ENCODE peak calls at places on chromosome 1, in ten cellular contexts. One of them, this sample, is unnamed.

GRCh38 chr1:17957588-17958267 is 149.9 kb upstream of the IGSF21 start:
- DNase-seq in cardiac muscle cell: no peak
- DNase-seq in tibial artery: peak; percentile 22
- DNase-seq in lower lobe of right lung: no peak
- DNase-seq in CD8-positive, alpha-beta T cell: no peak
- DNase-seq in right lobe of liver: no peak
- DNase-seq in right cardiac atrium: no peak
- DNase-seq in OCI-LY7: no peak
- DNase-seq in neural progenitor cell: no peak
- DNase-seq in mammary epithelial cell: peak; percentile 23
- DNase-seq in this sample: no peak

GRCh38 chr1:79323240-79324025 is 316.9 kb upstream of the ADGRL4 start:
- DNase-seq in CD8-positive, alpha-beta T cell: no peak
- DNase-seq in right lobe of liver: no peak
- DNase-seq in cardiac muscle cell: no peak
- DNase-seq in neural progenitor cell: no peak
- DNase-seq in OCI-LY7: no peak
- DNase-seq in right cardiac atrium: no peak
- DNase-seq in lower lobe of right lung: no peak
- DNase-seq in mammary epithelial cell: peak; percentile 97
- DNase-seq in tibial artery: no peak
- DNase-seq in this sample: no peak

GRCh38 chr1:85450832-85451231 is 14.1 kb downstream of the DDAH1 start:
- DNase-seq in cardiac muscle cell: no peak
- DNase-seq in neural progenitor cell: no peak
- DNase-seq in OCI-LY7: no peak
- DNase-seq in tibial artery: no peak
- DNase-seq in mammary epithelial cell: no peak
- DNase-seq in right lobe of liver: no peak
- DNase-seq in lower lobe of right lung: peak; percentile 55
- DNase-seq in CD8-positive, alpha-beta T cell: no peak
- DNase-seq in right cardiac atrium: no peak
- DNase-seq in this sample: no peak

GRCh38 chr1:168057921-168058320 is 78.8 kb downstream of the GPR161 start:
- DNase-seq in neural progenitor cell: no peak
- DNase-seq in cardiac muscle cell: no peak
- DNase-seq in OCI-LY7: no peak
- DNase-seq in right cardiac atrium: no peak
- DNase-seq in right lobe of liver: no peak
- DNase-seq in lower lobe of right lung: no peak
- DNase-seq in mammary epithelial cell: peak; percentile 7
- DNase-seq in CD8-positive, alpha-beta T cell: no peak
- DNase-seq in tibial artery: no peak
- DNase-seq in this sample: no peak

GRCh38 chr1:118151312-118151937 is 33.6 kb downstream of the SPAG17 start:
- DNase-seq in right cardiac atrium: peak; percentile 42
- DNase-seq in OCI-LY7: peak; percentile 48
- DNase-seq in lower lobe of right lung: peak; percentile 51
- DNase-seq in mammary epithelial cell: peak; percentile 29
- DNase-seq in CD8-positive, alpha-beta T cell: no peak
- DNase-seq in right lobe of liver: no peak
- DNase-seq in tibial artery: peak; percentile 64
- DNase-seq in neural progenitor cell: peak; percentile 68
- DNase-seq in cardiac muscle cell: peak; percentile 63
- DNase-seq in this sample: peak; percentile 44

GRCh38 chr1:184191181-184191601 is 139.7 kb downstream of the TSEN15 start:
- DNase-seq in mammary epithelial cell: no peak
- DNase-seq in lower lobe of right lung: no peak
- DNase-seq in tibial artery: peak; percentile 63
- DNase-seq in right cardiac atrium: peak; percentile 77
- DNase-seq in cardiac muscle cell: no peak
- DNase-seq in neural progenitor cell: peak; percentile 10
- DNase-seq in OCI-LY7: no peak
- DNase-seq in CD8-positive, alpha-beta T cell: no peak
- DNase-seq in right lobe of liver: no peak
- DNase-seq in this sample: peak; percentile 77

GRCh38 chr1:169941982-169942830 is 48.5 kb upstream of the SCYL3 start:
- DNase-seq in OCI-LY7: no peak
- DNase-seq in right cardiac atrium: no peak
- DNase-seq in cardiac muscle cell: no peak
- DNase-seq in lower lobe of right lung: no peak
- DNase-seq in neural progenitor cell: no peak
- DNase-seq in CD8-positive, alpha-beta T cell: no peak
- DNase-seq in tibial artery: no peak
- DNase-seq in mammary epithelial cell: no peak
- DNase-seq in right lobe of liver: no peak
- DNase-seq in this sample: no peak

GRCh38 chr1:161943713-161944112 is 80.0 kb downstream of the OLFML2B start:
- DNase-seq in OCI-LY7: no peak
- DNase-seq in cardiac muscle cell: no peak
- DNase-seq in CD8-positive, alpha-beta T cell: no peak
- DNase-seq in lower lobe of right lung: no peak
- DNase-seq in neural progenitor cell: no peak
- DNase-seq in right cardiac atrium: no peak
- DNase-seq in tibial artery: no peak
- DNase-seq in mammary epithelial cell: no peak
- DNase-seq in right lobe of liver: no peak
- DNase-seq in this sample: no peak

GRCh38 chr1:162908780-162909179 is 47.8 kb upstream of the CCDC190 start:
- DNase-seq in mammary epithelial cell: peak; percentile 88
- DNase-seq in right lobe of liver: no peak
- DNase-seq in lower lobe of right lung: no peak
- DNase-seq in tibial artery: no peak
- DNase-seq in neural progenitor cell: no peak
- DNase-seq in OCI-LY7: no peak
- DNase-seq in right cardiac atrium: no peak
- DNase-seq in CD8-positive, alpha-beta T cell: no peak
- DNase-seq in cardiac muscle cell: no peak
- DNase-seq in this sample: no peak

GRCh38 chr1:77175230-77175844 is 43.9 kb downstream of the PIGK start:
- DNase-seq in OCI-LY7: peak; percentile 53
- DNase-seq in lower lobe of right lung: no peak
- DNase-seq in right lobe of liver: no peak
- DNase-seq in right cardiac atrium: no peak
- DNase-seq in mammary epithelial cell: peak; percentile 19
- DNase-seq in neural progenitor cell: peak; percentile 53
- DNase-seq in tibial artery: no peak
- DNase-seq in CD8-positive, alpha-beta T cell: no peak
- DNase-seq in cardiac muscle cell: peak; percentile 1
- DNase-seq in this sample: no peak

GRCh38 chr1:19483261-19483660 is 2.1 kb downstream of the CAPZB start:
- DNase-seq in lower lobe of right lung: no peak
- DNase-seq in right cardiac atrium: no peak
- DNase-seq in right lobe of liver: no peak
- DNase-seq in CD8-positive, alpha-beta T cell: no peak
- DNase-seq in cardiac muscle cell: no peak
- DNase-seq in OCI-LY7: no peak
- DNase-seq in neural progenitor cell: no peak
- DNase-seq in tibial artery: no peak
- DNase-seq in mammary epithelial cell: no peak
- DNase-seq in this sample: no peak

GRCh38 chr1:111977378-111977777 is 12.1 kb downstream of the KCND3 start:
- DNase-seq in right cardiac atrium: no peak
- DNase-seq in right lobe of liver: no peak
- DNase-seq in cardiac muscle cell: no peak
- DNase-seq in lower lobe of right lung: no peak
- DNase-seq in mammary epithelial cell: no peak
- DNase-seq in CD8-positive, alpha-beta T cell: no peak
- DNase-seq in neural progenitor cell: no peak
- DNase-seq in tibial artery: no peak
- DNase-seq in OCI-LY7: no peak
- DNase-seq in this sample: no peak

GRCh38 chr1:61230523-61230922 is 148.2 kb downstream of the NFIA start:
- DNase-seq in neural progenitor cell: no peak
- DNase-seq in cardiac muscle cell: no peak
- DNase-seq in tibial artery: no peak
- DNase-seq in OCI-LY7: no peak
- DNase-seq in right lobe of liver: no peak
- DNase-seq in right cardiac atrium: no peak
- DNase-seq in mammary epithelial cell: no peak
- DNase-seq in lower lobe of right lung: no peak
- DNase-seq in CD8-positive, alpha-beta T cell: no peak
- DNase-seq in this sample: no peak

GRCh38 chr1:200922406-200922805 is 27.7 kb downstream of the INAVA start:
- DNase-seq in mammary epithelial cell: no peak
- DNase-seq in right lobe of liver: no peak
- DNase-seq in cardiac muscle cell: no peak
- DNase-seq in tibial artery: no peak
- DNase-seq in neural progenitor cell: no peak
- DNase-seq in lower lobe of right lung: no peak
- DNase-seq in right cardiac atrium: no peak
- DNase-seq in CD8-positive, alpha-beta T cell: no peak
- DNase-seq in OCI-LY7: no peak
- DNase-seq in this sample: no peak

GRCh38 chr1:47742890-47743760 is 254.1 kb downstream of the TRABD2B start:
- DNase-seq in OCI-LY7: no peak
- DNase-seq in CD8-positive, alpha-beta T cell: no peak
- DNase-seq in cardiac muscle cell: no peak
- DNase-seq in right lobe of liver: no peak
- DNase-seq in neural progenitor cell: no peak
- DNase-seq in lower lobe of right lung: no peak
- DNase-seq in mammary epithelial cell: no peak
- DNase-seq in tibial artery: no peak
- DNase-seq in right cardiac atrium: no peak
- DNase-seq in this sample: no peak

GRCh38 chr1:12204754-12205658 is 24.8 kb upstream of the VPS13D start:
- DNase-seq in CD8-positive, alpha-beta T cell: no peak
- DNase-seq in tibial artery: no peak
- DNase-seq in lower lobe of right lung: no peak
- DNase-seq in OCI-LY7: no peak
- DNase-seq in cardiac muscle cell: no peak
- DNase-seq in right cardiac atrium: no peak
- DNase-seq in neural progenitor cell: no peak
- DNase-seq in right lobe of liver: no peak
- DNase-seq in mammary epithelial cell: no peak
- DNase-seq in this sample: no peak

GRCh38 chr1:25854554-25854953 is 4.7 kb downstream of the AUNIP start:
- DNase-seq in right cardiac atrium: no peak
- DNase-seq in right lobe of liver: no peak
- DNase-seq in CD8-positive, alpha-beta T cell: no peak
- DNase-seq in OCI-LY7: no peak
- DNase-seq in lower lobe of right lung: no peak
- DNase-seq in tibial artery: no peak
- DNase-seq in neural progenitor cell: no peak
- DNase-seq in cardiac muscle cell: no peak
- DNase-seq in mammary epithelial cell: no peak
- DNase-seq in this sample: no peak

DNA sequence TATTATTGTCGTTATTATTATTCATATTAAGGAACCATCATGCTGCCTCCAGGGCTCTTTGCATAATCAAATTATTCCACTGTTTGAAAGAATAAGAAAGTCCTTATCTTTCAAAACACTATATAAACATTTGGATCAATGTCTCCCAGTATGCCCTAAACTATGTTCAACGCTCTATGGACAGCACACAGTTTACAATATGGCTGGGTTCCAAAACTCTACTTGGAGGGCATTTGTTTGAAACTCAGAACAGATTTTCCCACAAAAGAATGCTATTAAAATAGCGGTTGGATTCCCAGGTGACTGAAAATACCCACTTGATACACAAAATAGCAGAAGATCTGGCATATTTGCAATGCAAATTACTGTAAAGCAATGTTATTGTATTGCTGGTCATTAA is 3.2 kb downstream of the HAO2 start:
- DNase-seq in tibial artery: no peak
- DNase-seq in cardiac muscle cell: no peak
- DNase-seq in lower lobe of right lung: no peak
- DNase-seq in CD8-positive, alpha-beta T cell: no peak
- DNase-seq in neural progenitor cell: no peak
- DNase-seq in mammary epithelial cell: no peak
- DNase-seq in right cardiac atrium: no peak
- DNase-seq in OCI-LY7: no peak
- DNase-seq in right lobe of liver: no peak
- DNase-seq in this sample: no peak
- H3K4me1 ChIP-seq in tibial artery: no peaks in the 10 kb centered on the region
- H3K4me1 ChIP-seq in cardiac muscle cell: no peaks in the 10 kb centered on the region
- H3K4me1 ChIP-seq in lower lobe of right lung: no peaks in the 10 kb centered on the region
- H3K4me1 ChIP-seq in CD8-positive, alpha-beta T cell: no peaks in the 10 kb centered on the region
- H3K4me1 ChIP-seq in neural progenitor cell: no peaks in the 10 kb centered on the region
- H3K4me1 ChIP-seq in mammary epithelial cell: peaks cover 16% of the 10 kb centered on the region
- H3K4me1 ChIP-seq in right cardiac atrium: no peaks in the 10 kb centered on the region
- H3K4me1 ChIP-seq in OCI-LY7: no peaks in the 10 kb centered on the region
- H3K4me1 ChIP-seq in right lobe of liver: no peaks in the 10 kb centered on the region
- H3K4me1 ChIP-seq in this sample: no peaks in the 10 kb centered on the region

GRCh38 chr1:109392037-109392787 is 5.5 kb downstream of the SORT1 start:
- DNase-seq in mammary epithelial cell: no peak
- DNase-seq in cardiac muscle cell: no peak
- DNase-seq in right lobe of liver: no peak
- DNase-seq in tibial artery: peak; percentile 55
- DNase-seq in OCI-LY7: no peak
- DNase-seq in right cardiac atrium: peak; percentile 28
- DNase-seq in lower lobe of right lung: peak; percentile 49
- DNase-seq in CD8-positive, alpha-beta T cell: no peak
- DNase-seq in neural progenitor cell: no peak
- DNase-seq in this sample: peak; percentile 53
- H3K4me3 ChIP-seq in mammary epithelial cell: no peak overlapping the region
- H3K4me3 ChIP-seq in cardiac muscle cell: no peak overlapping the region
- H3K4me3 ChIP-seq in right lobe of liver: no peak overlapping the region
- H3K4me3 ChIP-seq in tibial artery: peak overlapping the region; percentile 69
- H3K4me3 ChIP-seq in OCI-LY7: peak overlapping the region; percentile 62
- H3K4me3 ChIP-seq in right cardiac atrium: peak overlapping the region; percentile 47
- H3K4me3 ChIP-seq in lower lobe of right lung: peak overlapping the region; percentile 27
- H3K4me3 ChIP-seq in CD8-positive, alpha-beta T cell: no peak overlapping the region
- H3K4me3 ChIP-seq in neural progenitor cell: no peak overlapping the region
- H3K4me3 ChIP-seq in this sample: peak overlapping the region; percentile 76

GRCh38 chr1:56795864-56796263 is 23.3 kb downstream of the FYB2 start:
- DNase-seq in mammary epithelial cell: no peak
- DNase-seq in lower lobe of right lung: no peak
- DNase-seq in cardiac muscle cell: no peak
- DNase-seq in neural progenitor cell: no peak
- DNase-seq in right cardiac atrium: no peak
- DNase-seq in OCI-LY7: no peak
- DNase-seq in CD8-positive, alpha-beta T cell: no peak
- DNase-seq in right lobe of liver: no peak
- DNase-seq in tibial artery: no peak
- DNase-seq in this sample: no peak
- H3K27ac ChIP-seq in mammary epithelial cell: no peak overlapping the region
- H3K27ac ChIP-seq in lower lobe of right lung: no peak overlapping the region
- H3K27ac ChIP-seq in cardiac muscle cell: no peak overlapping the region
- H3K27ac ChIP-seq in neural progenitor cell: no peak overlapping the region
- H3K27ac ChIP-seq in right cardiac atrium: no peak overlapping the region
- H3K27ac ChIP-seq in OCI-LY7: no peak overlapping the region
- H3K27ac ChIP-seq in CD8-positive, alpha-beta T cell: no peak overlapping the region
- H3K27ac ChIP-seq in right lobe of liver: no peak overlapping the region
- H3K27ac ChIP-seq in tibial artery: no peak overlapping the region
- H3K27ac ChIP-seq in this sample: no peak overlapping the region

GRCh38 chr1:223838125-223838854 is 7.5 kb downstream of the TP53BP2 start:
- DNase-seq in CD8-positive, alpha-beta T cell: no peak
- DNase-seq in right lobe of liver: no peak
- DNase-seq in cardiac muscle cell: peak; percentile 26
- DNase-seq in mammary epithelial cell: no peak
- DNase-seq in lower lobe of right lung: no peak
- DNase-seq in neural progenitor cell: no peak
- DNase-seq in tibial artery: no peak
- DNase-seq in right cardiac atrium: no peak
- DNase-seq in OCI-LY7: no peak
- DNase-seq in this sample: no peak
- H3K4me1 ChIP-seq in CD8-positive, alpha-beta T cell: peaks cover 51% of the 10 kb centered on the region
- H3K4me1 ChIP-seq in right lobe of liver: no peaks in the 10 kb centered on the region
- H3K4me1 ChIP-seq in cardiac muscle cell: peaks cover 83% of the 10 kb centered on the region
- H3K4me1 ChIP-seq in mammary epithelial cell: peaks cover 9% of the 10 kb centered on the region
- H3K4me1 ChIP-seq in lower lobe of right lung: peaks cover 82% of the 10 kb centered on the region
- H3K4me1 ChIP-seq in neural progenitor cell: peaks cover 49% of the 10 kb centered on the region
- H3K4me1 ChIP-seq in tibial artery: no peaks in the 10 kb centered on the region
- H3K4me1 ChIP-seq in right cardiac atrium: peaks cover 15% of the 10 kb centered on the region
- H3K4me1 ChIP-seq in OCI-LY7: peaks cover 14% of the 10 kb centered on the region
- H3K4me1 ChIP-seq in this sample: peaks cover 27% of the 10 kb centered on the region

This sample was measured in aorta.